ENCODE peak calls at places on chromosomes 1 and 21, in five cellular contexts. I is mucosa of descending colon, T is Peyer's patch, P is colonic mucosa, B is IMR-90. R is an unnamed sample.

GRCh38 chr21:15379776-15380175 is 315.0 kb upstream of the NRIP1 start:
- DNase-seq in I (no peak), T (no peak), P (no peak), B (no peak), R (no peak)

GRCh38 chr1:214499732-214500131 is 51.7 kb downstream of the PTPN14 start:
- DNase-seq in I (no peak), T (no peak), P (no peak), B (no peak), R (no peak)

GRCh38 chr1:177913762-177914540 is 55.9 kb downstream of the SEC16B start:
- DNase-seq in I (peak; percentile 66), T (no peak), P (peak; percentile 46), B (peak; percentile 63), R (peak; percentile 24)

GRCh38 chr1:163399976-163400375 is 78.2 kb downstream of the NUF2 start:
- DNase-seq in I (no peak), T (no peak), P (no peak), B (no peak), R (no peak)

GRCh38 chr1:190344454-190344853 is 133.2 kb downstream of the BRINP3 start:
- DNase-seq in I (no peak), T (no peak), P (no peak), B (no peak), R (no peak)

GRCh38 chr1:39483276-39483675 is 8.2 kb upstream of the BMP8A start:
- DNase-seq in I (no peak), T (no peak), P (no peak), B (no peak), R (no peak)

GRCh38 chr1:93874025-93874651 is 4.9 kb downstream of the DNTTIP2 start:
- DNase-seq in I (no peak), T (no peak), P (no peak), B (peak; percentile 72), R (peak; percentile 38)

GRCh38 chr1:9145021-9145668 is 16.2 kb upstream of the GPR157 start:
- DNase-seq in I (no peak), T (no peak), P (no peak), B (peak; percentile 81), R (peak; percentile 82)

GRCh38 chr1:208054485-208054884 is 143.6 kb upstream of the CD34 start:
- DNase-seq in I (no peak), T (no peak), P (no peak), B (no peak), R (no peak)

GRCh38 chr1:209755926-209756607 is at the start of gene TRAF3IP3:
- DNase-seq in I (peak; percentile 52), T (peak; percentile 87), P (peak; percentile 50), B (no peak), R (no peak)

GRCh38 chr1:62882161-62882560 is 98.2 kb downstream of the ATG4C start:
- DNase-seq in I (no peak), T (no peak), P (no peak), B (no peak), R (no peak)

GRCh38 chr1:208112380-208112779 is 131.8 kb downstream of the PLXNA2 start:
- DNase-seq in I (no peak), T (no peak), P (no peak), B (no peak), R (no peak)

GRCh38 chr1:206816390-206817287 is 44.3 kb upstream of the IL10 start:
- DNase-seq in I (no peak), T (no peak), P (no peak), B (peak; percentile 40), R (no peak)

GRCh38 chr1:59718064-59718988 is 96.4 kb upstream of the HOOK1 start:
- DNase-seq in I (peak; percentile 42), T (no peak), P (no peak), B (no peak), R (no peak)

GRCh38 chr21:42453301-42454220 is 42.5 kb downstream of the RSPH1 start:
- DNase-seq in I (no peak), T (no peak), P (no peak), B (no peak), R (no peak)

GRCh38 chr1:101136739-101137138 is 100.1 kb upstream of the S1PR1 start:
- DNase-seq in I (peak; percentile 6), T (no peak), P (no peak), B (peak; percentile 19), R (peak; percentile 34)

GRCh38 chr1:226882631-226883409 is 12.4 kb downstream of the PSEN2 start:
- DNase-seq in I (peak; percentile 29), T (no peak), P (no peak), B (peak; percentile 69), R (peak; percentile 15)

GRCh38 chr1:11875094-11875493 is 16.3 kb upstream of the NPPB start:
- DNase-seq in I (no peak), T (no peak), P (no peak), B (no peak), R (no peak)

GRCh38 chr1:109535481-109535880 is 4.2 kb upstream of the GPR61 start:
- DNase-seq in I (no peak), T (no peak), P (no peak), B (no peak), R (no peak)

GRCh38 chr1:155000725-155001437 is 1.7 kb upstream of the ZBTB7B start:
- DNase-seq in I (peak; percentile 96), T (peak; percentile 84), P (peak; percentile 98), B (peak; percentile 77), R (peak; percentile 71)

GRCh38 chr1:210291786-210292275 is 36.9 kb upstream of the HHAT start:
- DNase-seq in I (no peak), T (no peak), P (no peak), B (no peak), R (no peak)

GRCh38 chr21:26739189-26739588 is 106.0 kb downstream of the ADAMTS1 start:
- DNase-seq in I (no peak), T (no peak), P (no peak), B (peak; percentile 31), R (no peak)

GRCh38 chr21:45767071-45768006 is 123.8 kb downstream of the PCBP3 start:
- DNase-seq in I (no peak), T (no peak), P (no peak), B (peak; percentile 51), R (peak; percentile 25)

GRCh38 chr21:35390013-35390776 is 341.1 kb upstream of the RUNX1 start:
- DNase-seq in I (no peak), T (no peak), P (no peak), B (peak; percentile 79), R (peak; percentile 33)

GRCh38 chr1:67165468-67166058 is 691 bp upstream of the IL23R start:
- DNase-seq in I (no peak), T (no peak), P (no peak), B (no peak), R (no peak)

GRCh38 chr1:2376931-2377672 is 14.3 kb downstream of the MORN1 start:
- DNase-seq in I (no peak), T (no peak), P (no peak), B (no peak), R (no peak)

GRCh38 chr1:42853116-42853884 is 6.9 kb downstream of the ZNF691 start:
- DNase-seq in I (no peak), T (no peak), P (no peak), B (no peak), R (no peak)

GRCh38 chr1:44029911-44030605 is 1.2 kb downstream of the SLC6A9 start:
- DNase-seq in I (peak; percentile 97), T (peak; percentile 95), P (peak; percentile 96), B (peak; percentile 86), R (peak; percentile 80)

GRCh38 chr21:43209575-43210453 is 41.0 kb downstream of the CRYAA start:
- DNase-seq in I (no peak), T (peak; percentile 13), P (peak; percentile 12), B (peak; percentile 81), R (peak; percentile 96)

GRCh38 chr1:215002471-215002870 is 80.1 kb upstream of the KCNK2 start:
- DNase-seq in I (no peak), T (no peak), P (no peak), B (peak; percentile 75), R (peak; percentile 25)

DNA sequence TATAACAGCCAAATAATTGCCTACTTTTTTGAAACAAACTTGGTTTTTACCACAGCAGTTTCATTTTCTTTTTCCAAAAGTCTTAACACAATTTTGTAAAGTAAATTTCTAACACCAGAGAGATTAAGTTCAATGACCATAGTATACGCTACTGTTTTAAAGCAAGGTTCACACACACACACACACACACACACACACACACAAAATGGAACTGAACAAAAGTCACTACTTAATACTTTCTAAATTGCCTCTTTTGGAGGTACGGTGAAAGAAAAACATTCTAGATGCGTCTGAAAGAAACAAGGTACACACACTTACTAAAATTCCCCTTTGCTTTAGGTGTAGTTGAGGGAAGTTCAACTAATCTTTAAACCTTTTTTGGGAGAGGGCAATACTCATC is 30.1 kb downstream of the C21orf91 start:
- DNase-seq in I (no peak), T (no peak), P (no peak), B (no peak), R (no peak)
- H3K36me3 ChIP-seq in I (no peaks in the 10 kb centered on the region), T (peaks cover 6% of the 10 kb centered on the region), P (no peaks in the 10 kb centered on the region), B (peaks cover 15% of the 10 kb centered on the region), R (no peaks in the 10 kb centered on the region)

DNA sequence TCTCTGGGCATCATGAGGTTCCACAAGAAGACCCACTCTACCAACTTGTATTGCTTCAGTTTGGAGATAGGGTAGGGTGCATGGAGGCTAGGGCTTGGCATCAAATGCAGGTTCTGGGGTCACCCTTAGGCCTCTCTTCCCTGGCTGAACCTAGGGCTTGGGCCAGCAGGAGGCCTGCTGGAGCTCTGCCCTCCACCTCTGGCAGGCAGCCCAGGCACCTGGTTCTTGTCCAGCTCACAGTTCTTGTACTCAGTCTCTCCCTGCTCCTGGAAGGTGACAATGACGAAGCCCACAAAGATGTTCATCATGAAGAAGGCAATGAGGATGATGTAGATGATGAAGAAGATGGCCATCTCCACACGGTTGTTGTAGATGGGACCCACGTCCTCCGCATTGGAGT is 37.5 kb upstream of the KIF21B start:
- DNase-seq in I (no peak), T (no peak), P (no peak), B (no peak), R (no peak)
- H3K36me3 ChIP-seq in I (no peaks in the 10 kb centered on the region), T (no peaks in the 10 kb centered on the region), P (no peaks in the 10 kb centered on the region), B (no peaks in the 10 kb centered on the region), R (no peaks in the 10 kb centered on the region)

GRCh38 chr1:184593612-184594011 is 161.0 kb downstream of the EDEM3 start:
- DNase-seq in I (no peak), T (no peak), P (no peak), B (peak; percentile 45), R (peak; percentile 68)

GRCh38 chr1:184595609-184596008 is 159.0 kb downstream of the EDEM3 start:
- DNase-seq in I (no peak), T (no peak), P (no peak), B (peak; percentile 85), R (peak; percentile 69)

GRCh38 chr1:184597652-184598357 is 156.9 kb downstream of the EDEM3 start:
- DNase-seq in I (peak; percentile 49), T (no peak), P (peak; percentile 37), B (peak; percentile 73), R (no peak)

GRCh38 chr1:184596950-184597651 is 157.6 kb downstream of the EDEM3 start:
- DNase-seq in I (peak; percentile 28), T (no peak), P (no peak), B (no peak), R (no peak)

DNA sequence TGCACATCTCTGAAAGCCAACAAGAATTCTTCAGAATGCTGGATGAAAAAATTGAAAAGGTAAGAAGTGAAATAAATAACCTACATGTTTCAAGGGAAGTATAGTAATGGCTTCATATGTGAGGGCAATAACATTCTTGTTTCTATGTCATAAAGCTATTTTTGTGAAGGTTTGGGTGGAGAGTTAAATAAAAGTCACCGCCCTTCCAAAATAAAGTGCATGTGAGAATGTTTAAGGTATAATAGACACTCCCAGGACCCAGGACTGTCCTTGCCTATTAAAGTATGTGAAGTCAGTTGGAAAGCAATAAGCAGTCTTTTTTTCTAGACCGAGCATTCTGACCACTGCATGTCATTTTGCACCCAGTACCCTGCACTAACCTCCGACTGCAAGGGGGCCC is 156.3 kb downstream of the EDEM3 start:
- DNase-seq in I (peak; percentile 29), T (no peak), P (no peak), B (no peak), R (no peak)
- H3K36me3 ChIP-seq in I (no peaks in the 10 kb centered on the region), T (peaks cover 11% of the 10 kb centered on the region), P (no peaks in the 10 kb centered on the region), B (no peaks in the 10 kb centered on the region), R (no peaks in the 10 kb centered on the region)

GRCh38 chr1:89121641-89122040 is 4.3 kb downstream of the GBP2 start:
- DNase-seq in I (no peak), T (no peak), P (no peak), B (no peak), R (no peak)
- H3K36me3 ChIP-seq in I (peaks cover 6% of the 10 kb centered on the region), T (peaks cover 52% of the 10 kb centered on the region), P (peaks cover 7% of the 10 kb centered on the region), B (peaks cover 10% of the 10 kb centered on the region), R (no peaks in the 10 kb centered on the region)

R was measured in brain microvascular endothelial cell.